ENCODE peak calls at places on chromosomes 2 and 18, in seven cellular contexts. W is adipocyte, C is IMR-90, J is Peyer's patch, U is GM23338, B is iPS DF 6.9, Q is endodermal cell. A is an unnamed sample.
A peak's percentile ranks its signal among the peaks of the same experiment; 100 is the strongest.

GRCh38 chr2:221205103-221205502 is 367.0 kb downstream of the EPHA4 start:
- DNase-seq in J (no peak), B (no peak), Q (no peak), U (no peak), W (no peak), C (no peak), A (no peak)

GRCh38 chr18:22605736-22606135 is 188.0 kb upstream of the CTAGE1 start:
- DNase-seq in J (no peak), C (no peak), B (no peak), U (no peak), W (no peak), Q (no peak), A (no peak)

GRCh38 chr2:108927936-108928659 is 60.9 kb downstream of the EDAR start:
- DNase-seq in W (peak; percentile 85), B (peak; percentile 33), C (peak; percentile 64), J (peak; percentile 71), Q (peak; percentile 83), U (peak; percentile 78), A (no peak)

GRCh38 chr2:104340879-104341812 is 512.8 kb upstream of the POU3F3 start:
- DNase-seq in B (no peak), U (no peak), W (no peak), Q (no peak), J (no peak), C (no peak), A (no peak)

GRCh38 chr18:62420513-62421209 is 95.6 kb downstream of the TNFRSF11A start:
- DNase-seq in U (no peak), J (peak; percentile 83), W (peak; percentile 64), B (no peak), Q (no peak), C (peak; percentile 65), A (no peak)

GRCh38 chr2:31255911-31256571 is 22.1 kb downstream of the EHD3 start:
- DNase-seq in B (no peak), J (peak; percentile 61), U (no peak), W (no peak), C (peak; percentile 35), Q (no peak), A (no peak)

GRCh38 chr2:26515771-26516170 is 37.8 kb upstream of the OTOF start:
- DNase-seq in B (no peak), Q (no peak), W (no peak), C (no peak), U (no peak), J (no peak), A (no peak)

GRCh38 chr2:212154392-212154791 is 384.2 kb downstream of the ERBB4 start:
- DNase-seq in U (no peak), W (no peak), J (no peak), C (no peak), Q (no peak), B (no peak), A (no peak)

GRCh38 chr2:25543939-25544338 is 129.4 kb downstream of the DTNB start:
- DNase-seq in B (no peak), W (no peak), Q (peak; percentile 47), J (no peak), C (no peak), U (no peak), A (no peak)

GRCh38 chr2:218755567-218756404 is 26.2 kb upstream of the CYP27A1 start:
- DNase-seq in C (no peak), W (no peak), J (no peak), U (no peak), B (no peak), Q (peak; percentile 27), A (no peak)

GRCh38 chr2:200863655-200864205 is 728 bp downstream of the CLK1 start:
- DNase-seq in W (no peak), C (no peak), Q (peak; percentile 67), B (no peak), J (no peak), U (no peak), A (no peak)

GRCh38 chr18:13392899-13393298 is 174.3 kb downstream of the LDLRAD4 start:
- DNase-seq in B (no peak), J (no peak), C (no peak), Q (no peak), W (no peak), U (no peak), A (no peak)

GRCh38 chr2:99621106-99621505 is 131.3 kb upstream of the REV1 start:
- DNase-seq in Q (no peak), C (no peak), U (no peak), J (no peak), B (no peak), W (no peak), A (no peak)

GRCh38 chr2:11680181-11680900 is 10.3 kb upstream of the NTSR2 start:
- DNase-seq in W (peak; percentile 60), C (peak; percentile 61), B (no peak), Q (peak; percentile 47), J (peak; percentile 46), U (no peak), A (no peak)

GRCh38 chr18:5890606-5891360 is 4.5 kb downstream of the TMEM200C start:
- DNase-seq in C (no peak), J (peak; percentile 50), U (peak; percentile 83), B (no peak), Q (peak; percentile 87), W (no peak), A (no peak)

GRCh38 chr18:36942264-36942663 is 113.3 kb downstream of the KIAA1328 start:
- DNase-seq in C (peak; percentile 53), Q (peak; percentile 55), J (peak; percentile 45), U (peak; percentile 66), W (peak; percentile 28), B (no peak), A (no peak)

GRCh38 chr2:19667536-19667949 is 234.2 kb downstream of the TTC32 start:
- DNase-seq in B (no peak), U (no peak), Q (peak; percentile 40), C (no peak), J (no peak), W (no peak), A (no peak)

GRCh38 chr18:77133920-77134496 is 1.4 kb upstream of the MBP start:
- DNase-seq in C (no peak), W (no peak), U (no peak), B (no peak), J (peak; percentile 83), Q (peak; percentile 66), A (peak; percentile 42)

GRCh38 chr2:98912221-98912851 is 23.7 kb downstream of the CRACDL start:
- DNase-seq in B (no peak), U (no peak), Q (peak; percentile 37), J (peak; percentile 43), C (peak; percentile 89), W (peak; percentile 93), A (no peak)

GRCh38 chr18:48949051-48949605 is 1.6 kb downstream of the SMAD7 start:
- DNase-seq in J (peak; percentile 86), Q (no peak), W (peak; percentile 52), C (no peak), B (no peak), U (no peak), A (peak; percentile 29)

GRCh38 chr2:25590921-25591505 is 82.4 kb downstream of the DTNB start:
- DNase-seq in B (no peak), Q (peak; percentile 51), C (no peak), U (no peak), J (no peak), W (no peak), A (no peak)

GRCh38 chr2:117856415-117857210 is 42.1 kb downstream of the DDX18 start:
- DNase-seq in W (peak; percentile 78), J (no peak), B (no peak), Q (no peak), U (peak; percentile 4), C (peak; percentile 96), A (no peak)

GRCh38 chr2:190980630-190981214 is 33.2 kb downstream of the STAT1 start:
- DNase-seq in B (no peak), U (no peak), J (no peak), W (no peak), C (no peak), Q (no peak), A (no peak)

GRCh38 chr2:38590053-38590452 is 12.7 kb downstream of the HNRNPLL start:
- DNase-seq in U (no peak), W (no peak), C (no peak), Q (no peak), J (no peak), B (no peak), A (no peak)

GRCh38 chr2:165161510-165161909 is 42.3 kb downstream of the SCN3A start:
- DNase-seq in B (no peak), U (no peak), J (no peak), C (peak; percentile 61), Q (no peak), W (peak; percentile 71), A (no peak)

GRCh38 chr2:29236074-29236473 is 120.9 kb downstream of the CLIP4 start:
- DNase-seq in J (peak; percentile 30), W (no peak), B (no peak), C (no peak), U (no peak), Q (no peak), A (no peak)

GRCh38 chr2:45572979-45573378 is 38.1 kb downstream of the SRBD1 start:
- DNase-seq in W (no peak), J (no peak), B (no peak), Q (no peak), U (no peak), C (no peak), A (no peak)
- H3K4me1 ChIP-seq in W (peaks cover 17% of the 10 kb centered on the region), J (peaks cover 5% of the 10 kb centered on the region), B (no peaks in the 10 kb centered on the region), Q (no peaks in the 10 kb centered on the region), U (peaks cover 8% of the 10 kb centered on the region), C (peaks cover 8% of the 10 kb centered on the region), A (no peaks in the 10 kb centered on the region)

DNA sequence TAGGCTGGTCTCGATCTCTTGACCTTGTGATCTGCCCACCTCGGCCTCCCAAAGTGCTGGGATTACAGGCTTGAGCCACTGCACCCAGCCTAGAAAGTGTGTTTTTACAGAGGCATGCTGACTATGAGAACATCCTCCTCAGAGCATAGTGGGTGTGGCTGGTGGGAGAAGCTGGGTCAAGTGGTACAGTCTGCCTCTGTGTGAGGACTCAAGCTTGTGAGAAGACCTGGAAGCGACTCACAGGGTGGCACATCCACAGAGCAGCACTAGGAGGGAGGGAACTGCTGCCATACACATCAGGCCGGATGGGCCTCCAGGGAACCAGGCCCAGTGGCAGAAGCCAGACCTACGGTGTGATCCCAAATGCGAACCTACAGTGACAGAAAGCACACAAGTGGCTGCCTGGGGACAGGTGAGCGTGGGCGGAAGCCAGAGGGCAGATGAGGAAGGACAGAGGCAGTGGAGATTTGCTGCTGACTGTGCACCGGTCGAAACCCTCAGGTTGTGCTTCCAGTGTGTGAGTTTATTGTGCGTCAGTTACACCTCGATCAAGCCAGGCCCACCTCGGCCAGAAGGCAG is 8.9 kb downstream of the ARHGEF4 start:
- DNase-seq in J (no peak), U (no peak), C (peak; percentile 12), B (no peak), W (no peak), Q (no peak), A (no peak)
- H3K4me1 ChIP-seq in J (no peaks in the 10 kb centered on the region), U (no peaks in the 10 kb centered on the region), C (no peaks in the 10 kb centered on the region), B (peaks cover 4% of the 10 kb centered on the region), W (no peaks in the 10 kb centered on the region), Q (no peaks in the 10 kb centered on the region), A (no peaks in the 10 kb centered on the region)

GRCh38 chr2:126852361-126852760 is 46.3 kb upstream of the TEX51 start:
- DNase-seq in J (no peak), U (no peak), W (no peak), B (no peak), Q (no peak), C (no peak), A (no peak)
- H3K4me1 ChIP-seq in J (no peaks in the 10 kb centered on the region), U (no peaks in the 10 kb centered on the region), W (no peaks in the 10 kb centered on the region), B (no peaks in the 10 kb centered on the region), Q (no peaks in the 10 kb centered on the region), C (no peaks in the 10 kb centered on the region), A (no peaks in the 10 kb centered on the region)

DNA sequence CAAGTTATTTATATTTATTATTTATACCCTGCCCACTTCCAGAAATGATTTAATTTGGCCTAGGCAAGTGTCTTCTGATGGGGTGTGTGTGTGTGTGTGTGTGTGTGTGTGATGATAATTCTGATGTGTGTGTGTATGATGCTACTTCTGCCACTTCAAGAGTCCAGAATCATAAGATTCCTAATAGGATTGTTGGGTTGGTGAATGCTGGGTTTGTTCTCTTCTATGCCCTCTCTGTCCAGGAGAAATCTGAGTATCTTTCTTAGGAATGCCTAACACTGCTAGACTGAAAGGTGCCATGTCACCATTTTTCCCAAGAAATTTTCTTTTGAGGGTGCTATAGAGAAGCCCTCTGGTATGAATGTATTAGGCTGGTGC is 122.5 kb downstream of the SPTBN1 start:
- DNase-seq in C (no peak), W (no peak), Q (no peak), B (no peak), U (no peak), J (no peak), A (no peak)
- H3K4me1 ChIP-seq in C (peaks cover 17% of the 10 kb centered on the region), W (peaks cover 23% of the 10 kb centered on the region), Q (peaks cover 17% of the 10 kb centered on the region), B (peaks cover 9% of the 10 kb centered on the region), U (peaks cover 88% of the 10 kb centered on the region), J (peaks cover 93% of the 10 kb centered on the region), A (peaks cover 76% of the 10 kb centered on the region)

A was measured in tibial nerve.